ENCODE peak calls at places on chromosomes 7 and 10, in ten cellular contexts. A is fibroblast of lung, I is kidney epithelial cell, M is adrenal gland, E is SK-N-SH, V is astrocyte, B is transverse colon, Q is heart right ventricle, X is HepG2, J is IMR-90. G is an unnamed sample.

GRCh38 chr10:119502214-119502613 is 40.3 kb downstream of the RGS10 start:
- DNase-seq in A (no peak), I (no peak), M (no peak), E (no peak), V (no peak), B (peak), Q (no peak), X (no peak), J (no peak), G (no peak)

GRCh38 chr7:99002827-99003212 is 124.5 kb downstream of the TRRAP start:
- DNase-seq in A (no peak), I (no peak), M (no peak), E (no peak), V (no peak), B (no peak), Q (no peak), X (no peak), J (no peak), G (no peak)

GRCh38 chr10:100562008-100562672 is 26.4 kb downstream of the HIF1AN start:
- DNase-seq in A (peak), I (peak), M (peak), E (peak), V (peak), B (peak), Q (peak), X (peak), J (peak), G (peak)

GRCh38 chr7:115477193-115477651 is 553.3 kb downstream of the TFEC start:
- DNase-seq in A (peak), I (no peak), M (no peak), E (no peak), V (peak), B (peak), Q (peak), X (no peak), J (no peak), G (peak)

GRCh38 chr7:100765250-100765649 is 31.9 kb downstream of the ZAN start:
- DNase-seq in A (no peak), I (no peak), M (no peak), E (no peak), V (no peak), B (no peak), Q (no peak), X (no peak), J (no peak), G (no peak)

GRCh38 chr10:99908512-99908911 is 101.2 kb downstream of the DNMBP start:
- DNase-seq in A (no peak), I (no peak), M (no peak), E (no peak), V (peak), B (no peak), Q (no peak), X (no peak), J (peak), G (no peak)

GRCh38 chr7:150428671-150429451 is 21.6 kb upstream of the GIMAP8 start:
- DNase-seq in A (peak), I (peak), M (peak), E (no peak), V (peak), B (peak), Q (no peak), X (no peak), J (peak), G (peak)

GRCh38 chr10:114694735-114695134 is 36.7 kb upstream of the ABLIM1 start:
- DNase-seq in A (peak), I (no peak), M (no peak), E (peak), V (no peak), B (peak), Q (no peak), X (peak), J (no peak), G (peak)

GRCh38 chr10:109895848-109896247 is 27.5 kb downstream of the XPNPEP1 start:
- DNase-seq in A (no peak), I (no peak), M (no peak), E (no peak), V (no peak), B (no peak), Q (no peak), X (no peak), J (no peak), G (no peak)

GRCh38 chr10:127990846-127991542 is 84.1 kb downstream of the PTPRE start:
- DNase-seq in A (peak), I (peak), M (no peak), E (no peak), V (peak), B (no peak), Q (no peak), X (no peak), J (peak), G (peak)

GRCh38 chr7:135259702-135260101 is 26.1 kb downstream of the STRA8 start:
- DNase-seq in A (no peak), I (no peak), M (no peak), E (no peak), V (no peak), B (no peak), Q (no peak), X (no peak), J (no peak), G (no peak)

GRCh38 chr10:132355297-132355696 is 23.3 kb downstream of the LRRC27 start:
- DNase-seq in A (no peak), I (no peak), M (no peak), E (no peak), V (no peak), B (no peak), Q (no peak), X (no peak), J (no peak), G (no peak)

GRCh38 chr10:5105626-5106025 is 11.4 kb downstream of the AKR1C3 start:
- DNase-seq in A (no peak), I (no peak), M (peak), E (no peak), V (no peak), B (no peak), Q (no peak), X (no peak), J (no peak), G (no peak)

GRCh38 chr10:110725809-110726641 is 81.9 kb downstream of the RBM20 start:
- DNase-seq in A (no peak), I (no peak), M (no peak), E (no peak), V (no peak), B (no peak), Q (peak), X (no peak), J (peak), G (peak)

GRCh38 chr10:88254091-88254490 is 329.0 kb downstream of the RNLS start:
- DNase-seq in A (peak), I (peak), M (no peak), E (no peak), V (peak), B (no peak), Q (no peak), X (no peak), J (peak), G (peak)

GRCh38 chr10:133039107-133039822 is 48.5 kb upstream of the ADGRA1 start:
- DNase-seq in A (no peak), I (no peak), M (peak), E (peak), V (no peak), B (no peak), Q (no peak), X (no peak), J (no peak), G (peak)

GRCh38 chr10:78812571-78813318 is 256.0 kb upstream of the ZMIZ1 start:
- DNase-seq in A (no peak), I (no peak), M (no peak), E (no peak), V (no peak), B (no peak), Q (no peak), X (no peak), J (no peak), G (no peak)

GRCh38 chr10:54402576-54402975 is 398.5 kb downstream of the PCDH15 start:
- DNase-seq in A (peak), I (peak), M (no peak), E (peak), V (peak), B (no peak), Q (no peak), X (peak), J (peak), G (peak)
- TF ChIP-seq CTCF in A (peak), I (peak), M (peak), E (peak), V (peak), B (peak), Q (peak), X (peak), J (peak), G (peak)

GRCh38 chr10:51074238-51075028 is at the start of gene PRKG1:
- DNase-seq in A (peak), I (peak), M (peak), E (peak), V (peak), B (peak), Q (peak), X (peak), J (peak), G (peak)
- H3K4me3 ChIP-seq in A (peak), I (peak), M (peak), E (peak), V (peak), B (peak), Q (peak), X (peak), J (peak), G (peak)

GRCh38 chr7:124856299-124856888 is 73.2 kb downstream of the POT1 start:
- DNase-seq in A (peak), I (no peak), M (no peak), E (peak), V (peak), B (no peak), Q (no peak), X (peak), J (peak), G (peak)
- TF ChIP-seq CTCF in A (peak), I (peak), M (peak), E (peak), V (peak), B (peak), Q (peak), X (peak), J (peak), G (peak)

DNA sequence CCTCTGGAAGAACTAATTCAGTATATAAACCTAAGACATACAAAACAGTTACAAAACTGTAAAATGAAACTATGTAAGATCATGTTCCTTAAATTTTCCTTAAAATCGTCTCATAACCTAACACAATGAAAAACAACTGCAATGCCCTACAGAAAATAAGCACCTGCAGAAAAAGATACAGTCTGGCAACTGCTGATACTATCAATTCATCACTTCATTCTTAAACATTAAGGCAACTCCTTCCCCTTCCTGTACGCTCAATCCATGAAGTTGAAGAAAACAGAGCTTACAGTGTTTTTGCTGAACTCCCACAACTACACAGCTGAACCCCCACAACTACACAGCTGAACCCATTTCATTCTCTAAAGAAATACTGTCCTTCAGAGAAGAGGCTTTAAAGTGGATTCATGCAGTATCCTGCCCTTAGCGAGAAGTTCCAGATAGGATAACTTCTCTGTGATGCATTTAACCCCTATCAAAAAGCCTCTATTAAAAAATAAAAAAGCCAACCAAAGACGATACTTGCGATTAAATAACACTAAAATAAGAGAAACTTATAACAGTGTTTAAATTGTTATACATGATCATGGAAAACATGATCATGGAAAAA is 50.0 kb downstream of the JMJD1C start:
- DNase-seq in A (no peak), I (no peak), M (no peak), E (no peak), V (no peak), B (no peak), Q (no peak), X (no peak), J (no peak), G (no peak)
- H3K4me3 ChIP-seq in A (peak), I (no peak), M (no peak), E (no peak), V (no peak), B (no peak), Q (no peak), X (no peak), J (no peak), G (no peak)

DNA sequence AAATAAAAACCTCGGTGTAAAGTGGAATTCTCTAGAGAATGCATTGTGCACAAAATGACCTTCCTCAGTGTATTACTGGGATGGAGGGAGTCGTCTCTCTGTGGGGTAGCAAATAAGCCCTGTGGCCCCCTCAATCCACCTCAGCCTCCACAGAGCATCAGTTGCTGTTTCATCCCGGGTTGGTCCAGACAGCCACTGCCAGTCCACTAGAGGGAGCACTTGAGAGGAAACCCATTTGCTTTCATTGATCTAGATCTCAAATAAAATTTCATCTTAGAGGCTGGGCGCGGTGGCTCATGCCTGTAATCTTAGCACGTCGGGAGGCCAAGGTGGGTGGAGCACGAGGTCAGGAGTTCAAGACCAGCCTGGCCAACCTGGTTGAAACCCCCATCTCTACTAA is 1128.7 kb downstream of the CNTNAP2 start:
- DNase-seq in A (peak), I (no peak), M (peak), E (peak), V (no peak), B (peak), Q (no peak), X (peak), J (peak), G (peak)
- TF ChIP-seq CTCF in A (peak), I (peak), M (peak), E (peak), V (peak), B (peak), Q (peak), X (peak), J (peak), G (peak)

GRCh38 chr7:139683137-139683871 is 94.5 kb downstream of the HIPK2 start:
- DNase-seq in A (peak), I (peak), M (peak), E (no peak), V (peak), B (peak), Q (no peak), X (no peak), J (peak), G (peak)
- H3K4me3 ChIP-seq in A (no peak), I (no peak), M (no peak), E (no peak), V (no peak), B (no peak), Q (no peak), X (no peak), J (no peak), G (no peak)

GRCh38 chr10:86436963-86437362 is 70.4 kb upstream of the GRID1 start:
- DNase-seq in A (no peak), I (no peak), M (no peak), E (no peak), V (no peak), B (no peak), Q (no peak), X (no peak), J (no peak), G (no peak)
- TF ChIP-seq CTCF in A (no peak), I (no peak), M (no peak), E (no peak), V (no peak), B (no peak), Q (no peak), X (no peak), J (no peak), G (no peak)

GRCh38 chr7:5554287-5554785 is 130.7 kb upstream of the TNRC18 start:
- DNase-seq in A (no peak), I (no peak), M (no peak), E (no peak), V (no peak), B (no peak), Q (no peak), X (no peak), J (no peak), G (no peak)
- H3K4me3 ChIP-seq in A (no peak), I (no peak), M (no peak), E (no peak), V (no peak), B (no peak), Q (no peak), X (no peak), J (no peak), G (no peak)

GRCh38 chr7:66844552-66845381 is 76.3 kb upstream of the TMEM248 start:
- DNase-seq in A (peak), I (peak), M (peak), E (peak), V (peak), B (peak), Q (peak), X (peak), J (peak), G (peak)
- TF ChIP-seq CTCF in A (peak), I (peak), M (no peak), E (no peak), V (no peak), B (peak), Q (peak), X (peak), J (peak), G (peak)

GRCh38 chr10:71840936-71841335 is 10.1 kb downstream of the PSAP start:
- DNase-seq in A (no peak), I (no peak), M (no peak), E (no peak), V (no peak), B (no peak), Q (no peak), X (no peak), J (no peak), G (no peak)
- H3K4me3 ChIP-seq in A (no peak), I (no peak), M (no peak), E (no peak), V (no peak), B (no peak), Q (no peak), X (no peak), J (no peak), G (no peak)